ENCODE peak calls at places on chromosomes 2 and 18, in five cellular contexts. O, D, S, B and E are unnamed samples.

GRCh38 chr2:120684691-120685402 is 50.8 kb upstream of the GLI2 start:
- DNase-seq in O (no peak), D (no peak), S (no peak), B (peak), E (no peak)

GRCh38 chr18:8754995-8755955 is 49.9 kb downstream of the MTCL1 start:
- DNase-seq in O (peak), D (no peak), S (no peak), B (peak), E (no peak)

GRCh38 chr2:174603280-174603679 is 5.7 kb upstream of the WIPF1 start:
- DNase-seq in O (peak), D (no peak), S (no peak), B (peak), E (no peak)

GRCh38 chr2:232924433-232924832 is 54.4 kb downstream of the SNORC start:
- DNase-seq in O (no peak), D (no peak), S (no peak), B (no peak), E (no peak)

GRCh38 chr2:48258750-48259149 is 271.2 kb upstream of the STON1 start:
- DNase-seq in O (no peak), D (no peak), S (no peak), B (no peak), E (no peak)

GRCh38 chr2:198337368-198337767 is 533.0 kb downstream of the PLCL1 start:
- DNase-seq in O (no peak), D (no peak), S (no peak), B (no peak), E (no peak)

GRCh38 chr2:183925281-183925680 is 673.0 kb upstream of the ZNF804A start:
- DNase-seq in O (no peak), D (no peak), S (no peak), B (no peak), E (no peak)

GRCh38 chr2:105237045-105237765 is 4.3 kb upstream of the GPR45 start:
- DNase-seq in O (no peak), D (no peak), S (no peak), B (no peak), E (no peak)

GRCh38 chr18:50982802-50983179 is 15.0 kb downstream of the ELAC1 start:
- DNase-seq in O (no peak), D (no peak), S (no peak), B (peak), E (no peak)
- TF ChIP-seq CTCF in O (peak), D (no peak), S (no peak), B (peak), E (peak)

DNA sequence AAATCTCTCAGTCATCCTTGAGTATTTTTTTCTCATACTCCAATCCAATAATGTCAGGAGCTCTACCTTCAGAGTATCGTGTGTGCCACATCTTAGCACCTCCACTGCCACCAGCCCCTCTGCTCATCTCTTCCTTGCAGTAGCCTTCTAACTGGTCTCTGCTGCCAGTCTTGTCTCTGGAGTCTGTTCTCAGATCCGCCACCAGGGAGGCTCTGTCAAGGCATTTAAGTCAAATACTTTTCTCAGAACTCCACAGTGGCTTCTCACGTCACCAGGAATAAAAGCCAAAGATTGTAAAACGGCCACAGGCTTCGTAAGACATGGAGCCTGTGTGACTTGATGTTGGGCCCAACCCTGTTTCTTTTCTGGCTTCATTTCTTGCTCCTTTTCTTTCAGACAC is 7.1 kb downstream of the UNC50 start:
- DNase-seq in O (no peak), D (no peak), S (no peak), B (no peak), E (no peak)
- TF ChIP-seq CTCF in O (no peak), D (peak), S (no peak), B (no peak), E (peak)

GRCh38 chr2:167942495-167943081 is 304.8 kb downstream of the STK39 start:
- DNase-seq in O (no peak), D (no peak), S (no peak), B (no peak), E (no peak)

GRCh38 chr2:167945660-167946366 is 301.6 kb downstream of the STK39 start:
- DNase-seq in O (no peak), D (no peak), S (no peak), B (no peak), E (no peak)

GRCh38 chr2:167943368-167943767 is 304.0 kb downstream of the STK39 start:
- DNase-seq in O (no peak), D (no peak), S (no peak), B (no peak), E (no peak)

GRCh38 chr2:167944825-167945659 is 302.4 kb downstream of the STK39 start:
- DNase-seq in O (no peak), D (no peak), S (no peak), B (peak), E (no peak)

DNA sequence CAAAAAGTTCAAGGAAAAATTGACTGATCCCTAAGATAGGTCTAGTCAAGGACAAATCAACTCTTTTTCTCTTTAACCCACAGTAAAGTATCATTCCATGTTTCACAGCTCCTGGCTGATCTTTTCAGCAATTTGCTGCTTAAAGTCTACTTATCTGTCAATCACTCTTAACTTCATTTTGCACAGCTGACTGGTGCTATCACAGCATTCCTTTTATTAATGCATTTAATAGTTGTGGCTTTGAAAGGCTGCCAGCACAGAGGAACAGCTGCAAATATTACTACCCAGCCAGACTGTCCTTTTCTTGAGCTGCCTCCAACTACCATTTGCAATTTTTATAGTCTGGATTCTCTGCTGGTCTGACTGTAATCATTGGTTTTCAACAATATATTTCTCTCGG is 303.5 kb downstream of the STK39 start:
- DNase-seq in O (no peak), D (no peak), S (no peak), B (peak), E (no peak)
- TF ChIP-seq CTCF in O (no peak), D (no peak), S (no peak), B (no peak), E (no peak)

GRCh38 chr2:153387203-153387602 is 91.4 kb downstream of the RPRM start:
- DNase-seq in O (no peak), D (no peak), S (no peak), B (no peak), E (no peak)

GRCh38 chr2:153388246-153388645 is 90.3 kb downstream of the RPRM start:
- DNase-seq in O (no peak), D (no peak), S (no peak), B (no peak), E (no peak)

GRCh38 chr2:153391131-153391530 is 87.4 kb downstream of the RPRM start:
- DNase-seq in O (no peak), D (no peak), S (no peak), B (no peak), E (no peak)

GRCh38 chr2:153386481-153386891 is 92.1 kb downstream of the RPRM start:
- DNase-seq in O (no peak), D (no peak), S (no peak), B (no peak), E (no peak)
- TF ChIP-seq CTCF in O (no peak), D (no peak), S (no peak), B (no peak), E (no peak)

GRCh38 chr2:148720501-148720998 is 76.0 kb downstream of the EPC2 start:
- DNase-seq in O (no peak), D (no peak), S (no peak), B (peak), E (peak)

GRCh38 chr2:148721520-148721931 is 77.0 kb downstream of the EPC2 start:
- DNase-seq in O (no peak), D (no peak), S (no peak), B (peak), E (no peak)

GRCh38 chr2:148719195-148719749 is 74.7 kb downstream of the EPC2 start:
- DNase-seq in O (no peak), D (no peak), S (no peak), B (no peak), E (no peak)

GRCh38 chr2:148718039-148718438 is 73.5 kb downstream of the EPC2 start:
- DNase-seq in O (no peak), D (no peak), S (no peak), B (no peak), E (no peak)

DNA sequence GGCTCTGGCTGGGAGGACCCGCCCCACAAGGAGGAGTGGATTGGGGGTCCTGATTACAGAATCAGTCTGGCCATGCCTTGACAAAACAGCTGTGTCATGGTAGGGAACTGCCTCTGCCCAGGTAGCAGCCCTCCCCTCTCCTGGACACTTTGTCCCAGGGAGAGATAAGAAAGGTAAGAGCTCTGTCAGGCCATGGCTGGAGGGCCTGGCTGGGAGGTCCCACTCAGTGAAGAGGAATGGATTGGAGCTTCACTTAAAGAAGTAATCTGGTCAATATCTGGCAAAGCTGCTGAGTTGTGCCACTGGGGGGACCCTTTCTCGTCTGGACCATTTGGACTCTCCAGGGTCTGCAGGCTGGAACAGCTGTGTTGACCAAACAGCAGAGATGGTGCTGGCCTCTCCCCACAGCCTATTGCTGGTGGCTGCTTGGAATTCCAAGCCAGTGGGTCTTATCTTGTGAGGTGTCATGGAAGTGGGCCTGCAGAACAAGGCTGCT is 75.4 kb downstream of the EPC2 start:
- DNase-seq in O (no peak), D (no peak), S (no peak), B (no peak), E (no peak)
- TF ChIP-seq CTCF in O (no peak), D (no peak), S (no peak), B (no peak), E (no peak)

DNA sequence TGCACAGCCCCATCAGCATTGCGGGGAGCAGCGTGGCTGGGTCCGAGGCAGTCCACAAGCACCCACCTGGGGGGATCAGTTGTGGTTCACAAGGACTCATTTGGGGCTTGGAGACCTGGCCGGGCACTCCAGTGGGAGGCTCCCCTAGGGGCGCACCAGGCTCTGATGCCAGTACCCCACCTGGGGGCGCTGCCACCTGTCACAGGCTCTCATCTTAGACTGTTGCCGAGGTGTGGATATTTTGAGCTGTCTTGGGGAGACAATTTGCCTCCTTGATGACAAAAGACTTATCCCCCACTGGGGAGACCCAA is 3.0 kb downstream of the ADRA2B start:
- DNase-seq in O (no peak), D (no peak), S (no peak), B (no peak), E (no peak)
- TF ChIP-seq CTCF in O (no peak), D (no peak), S (no peak), B (no peak), E (no peak)

DNA sequence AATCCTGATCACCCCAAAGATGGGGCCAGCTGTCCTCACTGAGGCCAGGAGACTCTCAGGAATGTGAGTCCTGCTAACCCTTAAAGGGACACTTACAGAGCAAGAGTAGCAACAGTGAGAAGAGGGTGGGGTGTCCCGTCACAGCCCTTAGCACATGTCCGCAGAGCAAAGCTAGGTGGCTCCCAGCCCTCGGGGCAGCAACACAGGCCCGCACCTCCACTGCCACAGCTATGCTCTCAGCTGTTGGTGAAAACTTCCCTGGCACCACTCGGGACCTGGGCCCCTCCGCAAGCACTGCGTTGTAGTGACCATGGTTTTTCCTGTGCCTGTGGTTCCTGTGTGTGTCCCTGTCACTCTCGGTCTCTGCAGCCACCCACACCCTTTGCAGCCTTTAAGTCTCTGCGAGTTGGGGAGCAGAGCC is 76.4 kb upstream of the UXS1 start:
- DNase-seq in O (no peak), D (no peak), S (no peak), B (no peak), E (no peak)
- TF ChIP-seq CTCF in O (no peak), D (no peak), S (no peak), B (no peak), E (no peak)

DNA sequence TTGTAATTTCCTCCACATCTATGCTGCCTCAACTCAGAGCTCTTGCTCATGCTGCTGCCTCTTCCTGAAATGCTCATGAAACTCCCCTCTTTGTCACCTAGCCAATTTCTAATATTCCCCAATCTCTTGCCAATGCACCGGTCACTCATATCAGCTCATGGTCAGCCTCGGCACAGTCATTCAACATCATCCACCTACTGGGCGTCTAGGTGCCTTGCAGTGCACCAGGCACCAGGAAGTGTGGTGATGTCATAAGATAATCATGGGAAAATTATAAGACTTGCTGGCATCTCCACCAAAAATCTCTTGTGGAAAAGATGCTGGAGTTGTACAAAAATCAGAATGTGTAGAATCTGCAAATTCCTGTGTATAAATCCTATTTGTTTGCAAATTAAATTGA is 52.6 kb upstream of the RAB27B start:
- DNase-seq in O (no peak), D (no peak), S (peak), B (peak), E (no peak)
- TF ChIP-seq CTCF in O (no peak), D (no peak), S (no peak), B (peak), E (peak)